ENCODE peak calls at places on chromosome 15, in five cellular contexts. One of them, this sample, is unnamed.
A peak's percentile ranks its signal among the peaks of the same experiment; 100 is the strongest.

GRCh38 chr15:44468713-44469385 is 41.4 kb downstream of the CTDSPL2 start:
- DNase-seq in sigmoid colon: no peak
- DNase-seq in NCI-H748 treated with DMSO at 0.1 percent for 48 hours: no peak
- DNase-seq in mucosa of gallbladder: no peak
- DNase-seq in central memory CD8-positive, alpha-beta T cell: no peak
- DNase-seq in this sample: peak; percentile 27

GRCh38 chr15:96338772-96339661 is 8.5 kb downstream of the NR2F2 start:
- DNase-seq in central memory CD8-positive, alpha-beta T cell: no peak
- DNase-seq in mucosa of gallbladder: peak; percentile 41
- DNase-seq in NCI-H748 treated with DMSO at 0.1 percent for 48 hours: no peak
- DNase-seq in sigmoid colon: no peak
- DNase-seq in this sample: no peak

GRCh38 chr15:53586815-53587214 is 172.6 kb downstream of the WDR72 start:
- DNase-seq in NCI-H748 treated with DMSO at 0.1 percent for 48 hours: peak; percentile 15
- DNase-seq in sigmoid colon: peak; percentile 57
- DNase-seq in central memory CD8-positive, alpha-beta T cell: no peak
- DNase-seq in mucosa of gallbladder: no peak
- DNase-seq in this sample: peak; percentile 11

GRCh38 chr15:28269097-28269496 is 52.9 kb downstream of the HERC2 start:
- DNase-seq in NCI-H748 treated with DMSO at 0.1 percent for 48 hours: no peak
- DNase-seq in central memory CD8-positive, alpha-beta T cell: no peak
- DNase-seq in mucosa of gallbladder: no peak
- DNase-seq in sigmoid colon: no peak
- DNase-seq in this sample: no peak

GRCh38 chr15:100501095-100501494 is 27.7 kb downstream of the CERS3 start:
- DNase-seq in sigmoid colon: no peak
- DNase-seq in NCI-H748 treated with DMSO at 0.1 percent for 48 hours: no peak
- DNase-seq in central memory CD8-positive, alpha-beta T cell: no peak
- DNase-seq in mucosa of gallbladder: no peak
- DNase-seq in this sample: no peak

GRCh38 chr15:29089731-29090616 is 179.6 kb downstream of the NSMCE3 start:
- DNase-seq in NCI-H748 treated with DMSO at 0.1 percent for 48 hours: no peak
- DNase-seq in mucosa of gallbladder: no peak
- DNase-seq in central memory CD8-positive, alpha-beta T cell: peak; percentile 30
- DNase-seq in sigmoid colon: peak; percentile 47
- DNase-seq in this sample: peak; percentile 53

GRCh38 chr15:42107483-42107882 is 13.1 kb upstream of the PLA2G4D start:
- DNase-seq in mucosa of gallbladder: peak; percentile 64
- DNase-seq in NCI-H748 treated with DMSO at 0.1 percent for 48 hours: peak; percentile 42
- DNase-seq in sigmoid colon: no peak
- DNase-seq in central memory CD8-positive, alpha-beta T cell: no peak
- DNase-seq in this sample: no peak

GRCh38 chr15:74417230-74417629 is 16.5 kb downstream of the SEMA7A start:
- DNase-seq in mucosa of gallbladder: no peak
- DNase-seq in central memory CD8-positive, alpha-beta T cell: no peak
- DNase-seq in NCI-H748 treated with DMSO at 0.1 percent for 48 hours: no peak
- DNase-seq in sigmoid colon: no peak
- DNase-seq in this sample: no peak

GRCh38 chr15:101542306-101543025 is 53.0 kb upstream of the PCSK6 start:
- DNase-seq in NCI-H748 treated with DMSO at 0.1 percent for 48 hours: no peak
- DNase-seq in sigmoid colon: peak; percentile 62
- DNase-seq in central memory CD8-positive, alpha-beta T cell: no peak
- DNase-seq in mucosa of gallbladder: no peak
- DNase-seq in this sample: no peak

GRCh38 chr15:69410290-69410874 is 3.8 kb upstream of the KIF23 start:
- DNase-seq in NCI-H748 treated with DMSO at 0.1 percent for 48 hours: no peak
- DNase-seq in central memory CD8-positive, alpha-beta T cell: no peak
- DNase-seq in mucosa of gallbladder: no peak
- DNase-seq in sigmoid colon: no peak
- DNase-seq in this sample: peak; percentile 63

This sample was measured in astrocyte of the hippocampus.